ENCODE peak calls at places on chromosomes 11 and 22, in eight cellular contexts. Q is tibial nerve, U is IMR-90, X is sigmoid colon, V is WTC11, I is RWPE1, M is prostate gland, K is fibroblast of lung. B is an unnamed sample.
A peak's percentile ranks its signal among the peaks of the same experiment; 100 is the strongest.

GRCh38 chr22:29559030-29559429 is 5.5 kb upstream of the THOC5 start:
- DNase-seq in U (no peak), K (no peak), I (no peak), Q (no peak), M (no peak), V (no peak), X (no peak), B (no peak)

GRCh38 chr11:3803726-3804510 is 4.4 kb upstream of the PGAP2 start:
- DNase-seq in K (no peak), U (peak; percentile 75), V (no peak), M (no peak), Q (no peak), X (no peak), I (peak; percentile 54), B (no peak)

GRCh38 chr11:69804769-69805508 is 14.3 kb downstream of the FGF3 start:
- DNase-seq in Q (no peak), X (no peak), V (no peak), U (no peak), I (no peak), M (no peak), K (no peak), B (no peak)

GRCh38 chr11:118353084-118353710 is 6.2 kb upstream of the UBE4A start:
- DNase-seq in X (no peak), I (peak; percentile 5), Q (no peak), K (peak; percentile 38), U (peak; percentile 5), V (no peak), M (no peak), B (no peak)

GRCh38 chr11:116853461-116854073 is 16.1 kb upstream of the APOA1 start:
- DNase-seq in Q (no peak), U (peak; percentile 96), V (no peak), K (peak; percentile 90), M (no peak), I (peak; percentile 68), X (no peak), B (no peak)

GRCh38 chr11:45872513-45873356 is 12.7 kb upstream of the MAPK8IP1 start:
- DNase-seq in U (peak; percentile 95), X (no peak), K (peak; percentile 86), I (peak; percentile 57), Q (no peak), V (peak; percentile 87), M (peak; percentile 59), B (peak; percentile 53)

GRCh38 chr22:39534092-39534506 is 1.6 kb upstream of the RPS19BP1 start:
- DNase-seq in X (no peak), Q (no peak), M (no peak), V (no peak), K (no peak), I (no peak), U (no peak), B (no peak)

GRCh38 chr11:61832758-61833157 is 4.7 kb downstream of the FADS2 start:
- DNase-seq in U (no peak), Q (no peak), X (no peak), K (no peak), M (no peak), I (no peak), V (no peak), B (no peak)

GRCh38 chr11:117907276-117908110 is 21.7 kb downstream of the TMPRSS13 start:
- DNase-seq in V (peak; percentile 83), K (peak; percentile 97), M (peak; percentile 51), X (peak; percentile 92), I (peak; percentile 98), U (peak; percentile 81), Q (peak; percentile 84), B (no peak)

GRCh38 chr11:12680246-12680939 is 6.2 kb downstream of the TEAD1 start:
- DNase-seq in M (peak; percentile 89), Q (peak; percentile 75), V (peak; percentile 91), U (peak; percentile 91), I (peak; percentile 63), K (peak; percentile 95), X (peak; percentile 95), B (no peak)

GRCh38 chr22:45462034-45462655 is 40.5 kb upstream of the FBLN1 start:
- DNase-seq in U (no peak), M (no peak), I (no peak), V (peak; percentile 21), K (no peak), Q (no peak), X (no peak), B (no peak)

GRCh38 chr11:72045849-72046248 is 34.5 kb downstream of the NUMA1 start:
- DNase-seq in I (no peak), U (no peak), K (peak; percentile 86), Q (no peak), X (peak; percentile 69), V (no peak), M (no peak), B (no peak)

GRCh38 chr11:33737362-33737821 is 1.2 kb upstream of the CD59 start:
- DNase-seq in M (no peak), Q (no peak), V (no peak), U (no peak), K (peak; percentile 53), I (no peak), X (no peak), B (no peak)

GRCh38 chr11:61198391-61198790 is 4.9 kb upstream of the PGA3 start:
- DNase-seq in M (no peak), I (no peak), U (no peak), K (no peak), X (no peak), V (no peak), Q (no peak), B (no peak)

GRCh38 chr11:77752518-77752917 is 68.0 kb downstream of the RSF1 start:
- DNase-seq in U (peak; percentile 32), K (peak; percentile 5), X (no peak), I (no peak), Q (no peak), V (no peak), M (no peak), B (no peak)

GRCh38 chr11:124070906-124071621 is 29.9 kb upstream of the OR10G7 start:
- DNase-seq in K (peak; percentile 87), M (no peak), X (peak; percentile 75), I (peak; percentile 50), Q (peak; percentile 53), V (peak; percentile 74), U (peak; percentile 78), B (no peak)

GRCh38 chr11:124069429-124070401 is 28.6 kb upstream of the OR10G7 start:
- DNase-seq in V (peak; percentile 76), M (no peak), U (peak; percentile 50), Q (no peak), I (peak; percentile 16), X (no peak), K (peak; percentile 72), B (no peak)

GRCh38 chr11:124072147-124072546 is 31.0 kb upstream of the OR10G7 start:
- DNase-seq in K (no peak), X (no peak), V (no peak), I (no peak), U (no peak), Q (no peak), M (no peak), B (no peak)

GRCh38 chr11:124071622-124071948 is 30.5 kb upstream of the OR10G7 start:
- DNase-seq in U (no peak), Q (no peak), V (no peak), X (no peak), M (no peak), I (no peak), K (no peak), B (no peak)

GRCh38 chr11:124068711-124069110 is 27.6 kb upstream of the OR10G7 start:
- DNase-seq in M (no peak), I (no peak), K (no peak), V (no peak), X (no peak), U (no peak), Q (no peak), B (no peak)
- TF ChIP-seq CTCF in M (no peak), I (no peak), K (no peak), V (no peak), X (no peak), U (no peak), Q (no peak), B (no peak)

DNA sequence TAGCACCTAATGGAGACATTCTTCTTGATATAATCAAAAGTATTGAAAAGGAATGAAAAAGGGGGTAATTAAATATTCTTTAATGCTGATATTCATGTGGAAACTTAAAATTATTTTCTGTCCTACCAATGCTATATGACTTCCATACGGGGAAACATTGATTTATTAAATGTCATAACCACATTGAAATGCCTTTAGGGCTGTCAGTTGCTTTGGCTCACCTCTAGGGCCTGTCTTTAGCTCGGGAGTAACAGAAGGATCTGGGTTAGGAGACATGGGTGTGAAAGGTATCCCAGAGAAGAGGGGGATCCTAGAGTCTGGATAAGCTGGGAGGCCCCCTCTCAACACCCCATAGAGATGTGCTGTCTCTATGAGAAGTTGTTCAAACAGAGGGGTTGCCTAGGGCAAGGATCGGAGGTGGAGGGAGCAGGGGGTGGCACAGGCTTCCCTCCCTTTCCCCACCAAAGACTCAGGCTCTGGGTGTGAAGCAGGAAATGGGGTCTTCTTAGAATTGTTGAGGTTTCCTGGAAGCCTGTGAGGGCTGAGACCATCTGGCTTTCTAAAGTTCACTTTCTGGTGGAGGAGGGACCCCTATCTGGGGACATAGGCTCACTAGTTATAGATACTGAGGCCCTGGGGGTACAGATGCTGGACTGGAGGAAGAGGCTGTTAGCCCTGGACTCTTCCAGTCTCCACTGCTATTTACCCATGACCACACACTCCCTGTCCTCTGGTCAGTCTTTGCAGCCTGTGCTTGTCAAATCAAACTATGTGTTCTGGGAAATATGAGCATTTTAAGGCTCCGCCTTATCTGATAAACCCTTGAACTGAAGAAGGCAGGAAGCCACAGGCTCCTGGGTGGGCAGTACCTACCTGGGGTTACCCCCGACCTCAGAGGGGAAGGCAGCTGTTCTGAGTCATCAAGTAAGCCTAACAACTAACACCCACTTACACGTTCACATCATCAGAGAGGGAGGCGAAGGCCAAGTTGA is 55.8 kb upstream of the RRAS2 start:
- DNase-seq in K (peak; percentile 33), U (peak; percentile 55), I (no peak), V (no peak), M (no peak), Q (no peak), X (no peak), B (no peak)
- TF ChIP-seq CTCF in K (peak; percentile 4), U (no peak), I (no peak), V (no peak), M (no peak), Q (no peak), X (no peak), B (no peak)

GRCh38 chr11:22920939-22921565 is 60.8 kb upstream of the CCDC179 start:
- DNase-seq in U (peak; percentile 76), K (peak; percentile 68), M (peak; percentile 7), I (peak; percentile 14), X (no peak), V (peak; percentile 21), Q (no peak), B (no peak)
- TF ChIP-seq CTCF in U (peak; percentile 79), K (peak; percentile 93), M (peak; percentile 43), I (peak; percentile 72), X (peak; percentile 30), V (no peak), Q (no peak), B (peak; percentile 89)

DNA sequence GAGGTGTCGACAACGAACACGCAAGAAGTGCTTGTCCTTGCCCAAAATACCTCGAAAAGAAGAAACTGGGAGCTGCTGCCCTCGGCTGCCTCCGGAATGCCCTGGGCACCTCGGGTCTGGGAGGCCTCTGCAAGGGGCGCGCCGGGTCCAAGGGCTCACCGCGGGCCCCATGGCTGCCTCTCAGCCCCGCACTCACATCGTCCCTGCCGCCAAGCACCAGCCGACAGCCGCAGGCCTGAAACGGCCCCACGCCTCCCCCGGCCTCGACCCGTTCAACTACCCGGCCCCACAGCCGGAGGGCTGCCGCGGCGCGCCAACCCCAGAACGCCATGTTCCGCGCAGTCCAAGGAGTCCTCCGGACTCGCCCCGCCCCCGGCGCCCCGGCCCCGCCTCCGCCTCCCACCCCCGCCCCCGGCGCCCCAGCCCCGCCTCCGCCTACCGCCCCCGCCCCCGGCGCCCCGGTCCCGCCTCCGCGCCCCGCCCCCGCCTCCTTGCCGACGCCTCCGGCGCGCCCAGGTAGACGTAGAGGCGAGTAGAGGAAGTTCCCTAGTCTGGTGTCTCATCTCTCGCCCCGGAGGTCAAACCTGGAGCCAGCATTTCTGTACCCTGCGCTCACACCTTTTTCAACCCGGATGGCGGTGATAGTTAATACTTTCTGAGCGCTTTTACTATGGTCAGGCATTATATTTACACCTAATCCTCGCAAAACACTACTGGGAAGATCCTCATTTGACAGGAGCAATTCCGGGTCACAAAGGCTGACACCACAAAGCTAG is at the start of gene SIRT3:
- DNase-seq in Q (peak; percentile 68), M (peak; percentile 86), X (peak; percentile 92), I (peak; percentile 92), U (peak; percentile 65), K (peak; percentile 67), V (peak; percentile 81), B (no peak)
- TF ChIP-seq CTCF in Q (peak; percentile 44), M (no peak), X (no peak), I (no peak), U (peak; percentile 1), K (no peak), V (no peak), B (peak; percentile 41)

B was measured in chondrocyte.